ENCODE peak calls at places on chromosomes 12 and 14, in nine cellular contexts. R is fibroblast of mammary gland, H is psoas muscle, I is lower lobe of right lung, Q is upper lobe of right lung, Z is heart left ventricle, T is RWPE2, D is A549, A is lower leg skin. L is an unnamed sample.

GRCh38 chr12:30926243-30927209 is at the start of gene TSPAN11:
- DNase-seq in R (peak; percentile 20), H (peak; percentile 55), I (no peak), Q (no peak), Z (peak; percentile 42), T (no peak), D (no peak), A (no peak), L (no peak)

GRCh38 chr12:76074701-76075336 is 9.7 kb downstream of the NAP1L1 start:
- DNase-seq in R (no peak), H (no peak), I (no peak), Q (no peak), Z (no peak), T (no peak), D (no peak), A (no peak), L (no peak)

GRCh38 chr14:89493877-89494634 is 77.0 kb upstream of the FOXN3 start:
- DNase-seq in R (no peak), H (no peak), I (no peak), Q (no peak), Z (no peak), T (no peak), D (no peak), A (no peak), L (no peak)

GRCh38 chr12:93734784-93735183 is 57.6 kb downstream of the CRADD start:
- DNase-seq in R (peak; percentile 27), H (no peak), I (no peak), Q (no peak), Z (no peak), T (no peak), D (no peak), A (no peak), L (no peak)

GRCh38 chr14:51869426-51870113 is 9.2 kb downstream of the GNG2 start:
- DNase-seq in R (no peak), H (no peak), I (no peak), Q (no peak), Z (no peak), T (no peak), D (no peak), A (no peak), L (no peak)

GRCh38 chr12:108622425-108622824 is 11.3 kb downstream of the SELPLG start:
- DNase-seq in R (no peak), H (peak; percentile 39), I (peak; percentile 51), Q (no peak), Z (no peak), T (no peak), D (peak; percentile 65), A (no peak), L (no peak)

GRCh38 chr12:112149596-112149995 is 24.2 kb downstream of the TRAFD1 start:
- DNase-seq in R (no peak), H (no peak), I (no peak), Q (peak; percentile 69), Z (no peak), T (no peak), D (no peak), A (no peak), L (no peak)

GRCh38 chr12:128813883-128814282 is 9.9 kb downstream of the SLC15A4 start:
- DNase-seq in R (peak; percentile 80), H (no peak), I (no peak), Q (no peak), Z (no peak), T (no peak), D (no peak), A (no peak), L (peak; percentile 63)

GRCh38 chr14:52730708-52731111 is 744 bp downstream of the STYX start:
- DNase-seq in R (peak; percentile 23), H (no peak), I (no peak), Q (no peak), Z (no peak), T (no peak), D (no peak), A (no peak), L (no peak)

GRCh38 chr12:124478416-124478815 is 89.0 kb downstream of the NCOR2 start:
- DNase-seq in R (no peak), H (no peak), I (no peak), Q (no peak), Z (no peak), T (no peak), D (no peak), A (no peak), L (no peak)

GRCh38 chr12:124480469-124481256 is 86.7 kb downstream of the NCOR2 start:
- DNase-seq in R (peak; percentile 78), H (peak; percentile 75), I (no peak), Q (no peak), Z (peak; percentile 80), T (no peak), D (peak; percentile 60), A (no peak), L (peak; percentile 40)

GRCh38 chr12:124481257-124481750 is 86.1 kb downstream of the NCOR2 start:
- DNase-seq in R (no peak), H (no peak), I (no peak), Q (no peak), Z (peak; percentile 29), T (no peak), D (peak; percentile 52), A (no peak), L (no peak)

GRCh38 chr12:124478985-124479645 is 88.3 kb downstream of the NCOR2 start:
- DNase-seq in R (no peak), H (no peak), I (no peak), Q (no peak), Z (peak; percentile 13), T (no peak), D (peak; percentile 31), A (no peak), L (no peak)

GRCh38 chr12:124479680-124480468 is 87.5 kb downstream of the NCOR2 start:
- DNase-seq in R (no peak), H (peak; percentile 55), I (no peak), Q (no peak), Z (peak; percentile 62), T (no peak), D (no peak), A (no peak), L (no peak)
- H3K4me3 ChIP-seq in R (no peak overlapping the region), H (no peak overlapping the region), I (no peak overlapping the region), Q (no peak overlapping the region), Z (no peak overlapping the region), T (no peak overlapping the region), D (no peak overlapping the region), A (no peak overlapping the region), L (no peak overlapping the region)

GRCh38 chr12:58920102-58920955 is at the start of gene LRIG3:
- DNase-seq in R (peak; percentile 86), H (peak; percentile 94), I (peak; percentile 89), Q (peak; percentile 94), Z (peak; percentile 93), T (peak; percentile 83), D (peak; percentile 90), A (peak; percentile 86), L (peak; percentile 96)
- TF ChIP-seq CTCF in R (no peak), H (no peak), I (no peak), Q (peak; percentile 15), Z (no peak), T (no peak), D (no peak), A (no peak), L (no peak)

GRCh38 chr12:79689041-79689476 is 1.7 kb downstream of the PAWR start:
- DNase-seq in R (peak; percentile 12), H (no peak), I (no peak), Q (no peak), Z (no peak), T (no peak), D (peak; percentile 44), A (no peak), L (no peak)

GRCh38 chr12:79685068-79685467 is 5.7 kb downstream of the PAWR start:
- DNase-seq in R (peak; percentile 70), H (no peak), I (no peak), Q (no peak), Z (no peak), T (no peak), D (peak; percentile 61), A (no peak), L (no peak)

GRCh38 chr12:79687711-79688270 is 3.0 kb downstream of the PAWR start:
- DNase-seq in R (peak; percentile 8), H (no peak), I (no peak), Q (no peak), Z (no peak), T (no peak), D (no peak), A (no peak), L (no peak)

GRCh38 chr12:79688376-79689040 is 2.3 kb downstream of the PAWR start:
- DNase-seq in R (peak; percentile 30), H (no peak), I (no peak), Q (no peak), Z (no peak), T (no peak), D (no peak), A (no peak), L (no peak)

GRCh38 chr12:79686171-79686570 is 4.6 kb downstream of the PAWR start:
- DNase-seq in R (no peak), H (no peak), I (no peak), Q (no peak), Z (no peak), T (no peak), D (no peak), A (no peak), L (no peak)
- H3K4me3 ChIP-seq in R (no peak overlapping the region), H (no peak overlapping the region), I (peak overlapping the region; percentile 0), Q (no peak overlapping the region), Z (no peak overlapping the region), T (peak overlapping the region; percentile 94), D (peak overlapping the region; percentile 88), A (no peak overlapping the region), L (no peak overlapping the region)

GRCh38 chr12:14416658-14417057 is 51.2 kb downstream of the ATF7IP start:
- DNase-seq in R (peak; percentile 91), H (no peak), I (no peak), Q (no peak), Z (no peak), T (no peak), D (peak; percentile 22), A (no peak), L (peak; percentile 88)
- TF ChIP-seq CTCF in R (peak; percentile 38), H (no peak), I (no peak), Q (peak; percentile 14), Z (no peak), T (peak; percentile 25), D (no peak), A (no peak), L (no peak)

GRCh38 chr14:65449647-65450046 is 37.1 kb downstream of the FUT8 start:
- DNase-seq in R (no peak), H (no peak), I (no peak), Q (no peak), Z (no peak), T (no peak), D (no peak), A (no peak), L (no peak)
- H3K4me3 ChIP-seq in R (no peak overlapping the region), H (no peak overlapping the region), I (no peak overlapping the region), Q (no peak overlapping the region), Z (no peak overlapping the region), T (no peak overlapping the region), D (no peak overlapping the region), A (no peak overlapping the region), L (no peak overlapping the region)

DNA sequence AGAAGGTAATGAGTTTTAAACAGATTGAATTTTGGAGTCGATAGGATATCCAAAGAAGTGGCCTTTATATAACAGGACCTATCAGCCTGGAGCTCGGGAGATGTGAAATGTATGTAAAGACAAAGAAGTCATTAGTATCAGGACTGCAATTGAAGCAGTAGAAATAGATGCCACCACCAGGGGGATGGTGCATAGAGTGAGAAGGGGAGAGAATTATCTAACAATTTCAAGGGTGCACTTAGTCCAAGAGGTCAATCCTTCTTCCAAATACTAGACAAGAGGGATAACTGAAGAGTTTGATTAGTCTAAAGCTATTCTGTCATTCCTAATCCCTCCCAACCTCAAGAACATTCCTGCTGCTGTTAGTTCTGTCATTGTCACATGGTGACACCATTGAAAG is 127.8 kb downstream of the CFAP54 start:
- DNase-seq in R (no peak), H (no peak), I (no peak), Q (no peak), Z (no peak), T (no peak), D (peak; percentile 10), A (no peak), L (no peak)
- TF ChIP-seq CTCF in R (peak; percentile 3), H (no peak), I (no peak), Q (no peak), Z (no peak), T (no peak), D (no peak), A (no peak), L (no peak)